ENCODE peak calls at places on chromosomes 13 and 19, in ten cellular contexts. One of them, this sample, is unnamed. For H3K9me3 and H3K36me3, the result is how much of the 10 kb centered on the place peaks cover.

GRCh38 chr19:16778796-16779411 is 50.3 kb upstream of the SIN3B start:
- DNase-seq in neuronal stem cell: peak
- DNase-seq in heart right ventricle: peak
- DNase-seq in IMR-90: peak
- DNase-seq in DND-41: peak
- DNase-seq in fibroblast of lung: peak
- DNase-seq in tibial nerve: peak
- DNase-seq in MM.1S: peak
- DNase-seq in CD8-positive, alpha-beta memory T cell: peak
- DNase-seq in left ventricle myocardium inferior: peak
- DNase-seq in this sample: peak

GRCh38 chr13:39527961-39528720 is 74.9 kb downstream of the LHFPL6 start:
- DNase-seq in neuronal stem cell: no peak
- DNase-seq in heart right ventricle: no peak
- DNase-seq in IMR-90: peak
- DNase-seq in DND-41: no peak
- DNase-seq in fibroblast of lung: peak
- DNase-seq in tibial nerve: no peak
- DNase-seq in MM.1S: no peak
- DNase-seq in CD8-positive, alpha-beta memory T cell: no peak
- DNase-seq in left ventricle myocardium inferior: no peak
- DNase-seq in this sample: no peak

GRCh38 chr19:14450168-14450874 is 17.2 kb downstream of the PKN1 start:
- DNase-seq in neuronal stem cell: no peak
- DNase-seq in heart right ventricle: no peak
- DNase-seq in IMR-90: no peak
- DNase-seq in DND-41: peak
- DNase-seq in fibroblast of lung: no peak
- DNase-seq in tibial nerve: no peak
- DNase-seq in MM.1S: peak
- DNase-seq in CD8-positive, alpha-beta memory T cell: peak
- DNase-seq in left ventricle myocardium inferior: no peak
- DNase-seq in this sample: peak

GRCh38 chr13:27281420-27281819 is 10.8 kb downstream of the RASL11A start:
- DNase-seq in neuronal stem cell: no peak
- DNase-seq in heart right ventricle: no peak
- DNase-seq in IMR-90: no peak
- DNase-seq in DND-41: no peak
- DNase-seq in fibroblast of lung: no peak
- DNase-seq in tibial nerve: no peak
- DNase-seq in MM.1S: no peak
- DNase-seq in CD8-positive, alpha-beta memory T cell: no peak
- DNase-seq in left ventricle myocardium inferior: no peak
- DNase-seq in this sample: no peak

GRCh38 chr19:12987190-12987589 is 8.1 kb upstream of the NFIX start:
- DNase-seq in neuronal stem cell: no peak
- DNase-seq in heart right ventricle: no peak
- DNase-seq in IMR-90: no peak
- DNase-seq in DND-41: no peak
- DNase-seq in fibroblast of lung: no peak
- DNase-seq in tibial nerve: no peak
- DNase-seq in MM.1S: no peak
- DNase-seq in CD8-positive, alpha-beta memory T cell: no peak
- DNase-seq in left ventricle myocardium inferior: no peak
- DNase-seq in this sample: no peak

GRCh38 chr19:17035842-17036424 is 9.3 kb upstream of the CPAMD8 start:
- DNase-seq in neuronal stem cell: no peak
- DNase-seq in heart right ventricle: peak
- DNase-seq in IMR-90: no peak
- DNase-seq in DND-41: no peak
- DNase-seq in fibroblast of lung: no peak
- DNase-seq in tibial nerve: no peak
- DNase-seq in MM.1S: no peak
- DNase-seq in CD8-positive, alpha-beta memory T cell: no peak
- DNase-seq in left ventricle myocardium inferior: peak
- DNase-seq in this sample: no peak

GRCh38 chr13:40434516-40435397 is 231.7 kb downstream of the FOXO1 start:
- DNase-seq in neuronal stem cell: no peak
- DNase-seq in heart right ventricle: no peak
- DNase-seq in IMR-90: no peak
- DNase-seq in DND-41: no peak
- DNase-seq in fibroblast of lung: no peak
- DNase-seq in tibial nerve: no peak
- DNase-seq in MM.1S: no peak
- DNase-seq in CD8-positive, alpha-beta memory T cell: no peak
- DNase-seq in left ventricle myocardium inferior: no peak
- DNase-seq in this sample: no peak

GRCh38 chr13:78631077-78631476 is 27.7 kb upstream of the POU4F1 start:
- DNase-seq in neuronal stem cell: no peak
- DNase-seq in heart right ventricle: no peak
- DNase-seq in IMR-90: no peak
- DNase-seq in DND-41: no peak
- DNase-seq in fibroblast of lung: no peak
- DNase-seq in tibial nerve: no peak
- DNase-seq in MM.1S: no peak
- DNase-seq in CD8-positive, alpha-beta memory T cell: no peak
- DNase-seq in left ventricle myocardium inferior: no peak
- DNase-seq in this sample: no peak

GRCh38 chr19:21084343-21084742 is 2.3 kb downstream of the ZNF714 start:
- DNase-seq in neuronal stem cell: no peak
- DNase-seq in heart right ventricle: no peak
- DNase-seq in IMR-90: peak
- DNase-seq in DND-41: no peak
- DNase-seq in fibroblast of lung: peak
- DNase-seq in tibial nerve: no peak
- DNase-seq in MM.1S: no peak
- DNase-seq in CD8-positive, alpha-beta memory T cell: no peak
- DNase-seq in left ventricle myocardium inferior: no peak
- DNase-seq in this sample: no peak

GRCh38 chr19:16417660-16418596 is 53.8 kb downstream of the EPS15L1 start:
- DNase-seq in neuronal stem cell: peak
- DNase-seq in heart right ventricle: peak
- DNase-seq in IMR-90: peak
- DNase-seq in DND-41: peak
- DNase-seq in fibroblast of lung: peak
- DNase-seq in tibial nerve: peak
- DNase-seq in MM.1S: peak
- DNase-seq in CD8-positive, alpha-beta memory T cell: peak
- DNase-seq in left ventricle myocardium inferior: peak
- DNase-seq in this sample: peak

GRCh38 chr13:65855276-65855675 is 1374.9 kb downstream of the PCDH9 start:
- DNase-seq in neuronal stem cell: no peak
- DNase-seq in heart right ventricle: no peak
- DNase-seq in IMR-90: peak
- DNase-seq in DND-41: no peak
- DNase-seq in fibroblast of lung: peak
- DNase-seq in tibial nerve: no peak
- DNase-seq in MM.1S: no peak
- DNase-seq in CD8-positive, alpha-beta memory T cell: no peak
- DNase-seq in left ventricle myocardium inferior: no peak
- DNase-seq in this sample: no peak

GRCh38 chr19:4115050-4115817 is 8.7 kb downstream of the MAP2K2 start:
- DNase-seq in neuronal stem cell: no peak
- DNase-seq in heart right ventricle: peak
- DNase-seq in IMR-90: no peak
- DNase-seq in DND-41: no peak
- DNase-seq in fibroblast of lung: no peak
- DNase-seq in tibial nerve: no peak
- DNase-seq in MM.1S: peak
- DNase-seq in CD8-positive, alpha-beta memory T cell: peak
- DNase-seq in left ventricle myocardium inferior: peak
- DNase-seq in this sample: peak

GRCh38 chr13:113532156-113532806 is 41.8 kb upstream of the DCUN1D2 start:
- DNase-seq in neuronal stem cell: peak
- DNase-seq in heart right ventricle: no peak
- DNase-seq in IMR-90: peak
- DNase-seq in DND-41: no peak
- DNase-seq in fibroblast of lung: no peak
- DNase-seq in tibial nerve: no peak
- DNase-seq in MM.1S: no peak
- DNase-seq in CD8-positive, alpha-beta memory T cell: no peak
- DNase-seq in left ventricle myocardium inferior: peak
- DNase-seq in this sample: no peak
- H3K27ac ChIP-seq in neuronal stem cell: peak
- H3K27ac ChIP-seq in heart right ventricle: no peak
- H3K27ac ChIP-seq in IMR-90: no peak
- H3K27ac ChIP-seq in DND-41: no peak
- H3K27ac ChIP-seq in fibroblast of lung: no peak
- H3K27ac ChIP-seq in tibial nerve: no peak
- H3K27ac ChIP-seq in MM.1S: no peak
- H3K27ac ChIP-seq in CD8-positive, alpha-beta memory T cell: no peak
- H3K27ac ChIP-seq in left ventricle myocardium inferior: peak
- H3K27ac ChIP-seq in this sample: no peak

DNA sequence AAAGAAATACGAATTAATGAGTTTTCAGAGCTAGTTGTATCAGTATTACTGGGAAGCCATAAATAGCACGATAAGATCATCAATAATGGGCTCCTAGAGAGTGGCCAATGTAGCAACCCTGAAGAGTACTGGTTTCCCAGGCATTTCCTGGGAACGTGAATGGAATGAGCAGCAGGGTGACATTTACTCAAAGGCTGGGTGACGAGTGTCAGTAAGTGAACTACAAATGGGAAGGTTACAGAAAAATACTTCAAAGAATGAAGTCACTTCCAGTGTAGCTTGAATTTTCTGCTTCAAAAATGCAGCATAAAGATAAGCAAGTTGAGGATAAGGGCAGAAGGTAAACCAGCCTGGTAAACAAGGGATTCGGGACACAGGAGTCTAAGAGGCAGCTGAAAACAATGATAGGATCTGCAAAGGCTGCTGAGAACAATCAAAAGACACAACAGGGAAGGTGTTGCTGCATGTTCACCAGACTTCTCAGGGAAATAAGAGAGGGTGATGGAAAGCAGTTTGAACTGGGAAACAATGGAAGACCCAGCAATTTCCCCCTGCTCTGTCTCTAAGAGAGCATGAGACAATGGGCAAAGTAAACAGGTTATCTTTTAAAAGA is 48.6 kb upstream of the POSTN start:
- DNase-seq in neuronal stem cell: peak
- DNase-seq in heart right ventricle: no peak
- DNase-seq in IMR-90: no peak
- DNase-seq in DND-41: no peak
- DNase-seq in fibroblast of lung: no peak
- DNase-seq in tibial nerve: no peak
- DNase-seq in MM.1S: no peak
- DNase-seq in CD8-positive, alpha-beta memory T cell: no peak
- DNase-seq in left ventricle myocardium inferior: no peak
- DNase-seq in this sample: no peak
- H3K9me3 ChIP-seq in neuronal stem cell: under half
- H3K9me3 ChIP-seq in heart right ventricle: under half
- H3K9me3 ChIP-seq in IMR-90: under half
- H3K9me3 ChIP-seq in DND-41: under half
- H3K9me3 ChIP-seq in fibroblast of lung: under half
- H3K9me3 ChIP-seq in tibial nerve: under half
- H3K9me3 ChIP-seq in MM.1S: under half
- H3K9me3 ChIP-seq in CD8-positive, alpha-beta memory T cell: under half
- H3K9me3 ChIP-seq in left ventricle myocardium inferior: under half
- H3K9me3 ChIP-seq in this sample: under half

GRCh38 chr19:47065242-47065641 is 16.8 kb upstream of the TMEM160 start:
- DNase-seq in neuronal stem cell: no peak
- DNase-seq in heart right ventricle: no peak
- DNase-seq in IMR-90: no peak
- DNase-seq in DND-41: no peak
- DNase-seq in fibroblast of lung: no peak
- DNase-seq in tibial nerve: no peak
- DNase-seq in MM.1S: no peak
- DNase-seq in CD8-positive, alpha-beta memory T cell: no peak
- DNase-seq in left ventricle myocardium inferior: no peak
- DNase-seq in this sample: no peak

GRCh38 chr19:47066376-47067214 is 18.2 kb upstream of the TMEM160 start:
- DNase-seq in neuronal stem cell: no peak
- DNase-seq in heart right ventricle: no peak
- DNase-seq in IMR-90: no peak
- DNase-seq in DND-41: no peak
- DNase-seq in fibroblast of lung: no peak
- DNase-seq in tibial nerve: no peak
- DNase-seq in MM.1S: no peak
- DNase-seq in CD8-positive, alpha-beta memory T cell: no peak
- DNase-seq in left ventricle myocardium inferior: no peak
- DNase-seq in this sample: no peak

GRCh38 chr19:47068876-47069406 is 20.5 kb upstream of the TMEM160 start:
- DNase-seq in neuronal stem cell: no peak
- DNase-seq in heart right ventricle: no peak
- DNase-seq in IMR-90: no peak
- DNase-seq in DND-41: no peak
- DNase-seq in fibroblast of lung: no peak
- DNase-seq in tibial nerve: no peak
- DNase-seq in MM.1S: no peak
- DNase-seq in CD8-positive, alpha-beta memory T cell: no peak
- DNase-seq in left ventricle myocardium inferior: no peak
- DNase-seq in this sample: no peak

GRCh38 chr19:47068246-47068645 is 19.8 kb upstream of the TMEM160 start:
- DNase-seq in neuronal stem cell: no peak
- DNase-seq in heart right ventricle: no peak
- DNase-seq in IMR-90: no peak
- DNase-seq in DND-41: no peak
- DNase-seq in fibroblast of lung: no peak
- DNase-seq in tibial nerve: no peak
- DNase-seq in MM.1S: no peak
- DNase-seq in CD8-positive, alpha-beta memory T cell: no peak
- DNase-seq in left ventricle myocardium inferior: no peak
- DNase-seq in this sample: no peak

DNA sequence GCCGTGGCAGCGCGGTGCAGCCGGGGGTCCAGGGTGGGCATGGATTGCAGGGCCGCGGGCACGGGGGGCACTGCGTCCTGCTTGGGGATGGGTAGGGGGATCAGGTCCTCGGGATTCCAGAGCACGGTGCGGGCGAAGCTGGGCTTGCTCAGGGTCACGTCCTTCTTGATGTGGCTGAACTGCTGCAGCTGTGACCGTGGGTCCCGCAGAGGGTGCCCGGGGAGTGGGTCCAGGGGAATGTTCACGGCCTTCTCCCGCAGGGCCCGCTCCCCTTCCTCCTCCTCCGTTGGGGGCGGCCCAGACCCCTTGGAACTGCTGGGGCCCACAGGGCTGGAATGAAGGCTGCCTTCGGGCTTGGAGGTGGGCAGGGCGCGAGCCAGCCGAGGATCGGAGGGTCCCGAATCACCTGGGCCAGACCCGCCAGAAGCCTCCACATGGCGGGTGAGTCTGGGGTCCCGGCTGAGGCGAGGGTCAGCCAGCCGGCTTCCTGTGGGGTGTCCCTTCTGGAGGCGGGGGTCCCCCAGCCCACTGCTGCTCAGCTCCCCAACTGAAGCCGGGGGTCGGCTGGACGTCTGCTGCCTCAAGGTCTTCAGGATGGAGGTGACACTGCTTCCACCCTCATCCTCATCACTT is 18.9 kb upstream of the TMEM160 start:
- DNase-seq in neuronal stem cell: no peak
- DNase-seq in heart right ventricle: no peak
- DNase-seq in IMR-90: no peak
- DNase-seq in DND-41: no peak
- DNase-seq in fibroblast of lung: no peak
- DNase-seq in tibial nerve: no peak
- DNase-seq in MM.1S: no peak
- DNase-seq in CD8-positive, alpha-beta memory T cell: no peak
- DNase-seq in left ventricle myocardium inferior: no peak
- DNase-seq in this sample: no peak
- H3K36me3 ChIP-seq in neuronal stem cell: half or more
- H3K36me3 ChIP-seq in heart right ventricle: half or more
- H3K36me3 ChIP-seq in IMR-90: half or more
- H3K36me3 ChIP-seq in DND-41: half or more
- H3K36me3 ChIP-seq in fibroblast of lung: under half
- H3K36me3 ChIP-seq in tibial nerve: under half
- H3K36me3 ChIP-seq in MM.1S: under half
- H3K36me3 ChIP-seq in CD8-positive, alpha-beta memory T cell: under half
- H3K36me3 ChIP-seq in left ventricle myocardium inferior: half or more
- H3K36me3 ChIP-seq in this sample: half or more

GRCh38 chr19:688214-688613 is 7.0 kb downstream of the PRSS57 start:
- DNase-seq in neuronal stem cell: no peak
- DNase-seq in heart right ventricle: no peak
- DNase-seq in IMR-90: no peak
- DNase-seq in DND-41: no peak
- DNase-seq in fibroblast of lung: no peak
- DNase-seq in tibial nerve: no peak
- DNase-seq in MM.1S: no peak
- DNase-seq in CD8-positive, alpha-beta memory T cell: no peak
- DNase-seq in left ventricle myocardium inferior: no peak
- DNase-seq in this sample: no peak
- H3K27ac ChIP-seq in neuronal stem cell: no peak
- H3K27ac ChIP-seq in heart right ventricle: no peak
- H3K27ac ChIP-seq in IMR-90: no peak
- H3K27ac ChIP-seq in DND-41: no peak
- H3K27ac ChIP-seq in fibroblast of lung: no peak
- H3K27ac ChIP-seq in tibial nerve: no peak
- H3K27ac ChIP-seq in MM.1S: no peak
- H3K27ac ChIP-seq in CD8-positive, alpha-beta memory T cell: no peak
- H3K27ac ChIP-seq in left ventricle myocardium inferior: no peak
- H3K27ac ChIP-seq in this sample: no peak